ENCODE peak calls at places on chromosome 9, in nine cellular contexts. One of them, this sample, is unnamed.

GRCh38 chr9:33130501-33130900 is 36.6 kb downstream of the B4GALT1 start:
- DNase-seq in T follicular helper cell: no peak
- DNase-seq in colonic mucosa: no peak
- DNase-seq in iris pigment epithelial cell: peak; percentile 85
- DNase-seq in HuH-7: no peak
- DNase-seq in AG10803: peak; percentile 40
- DNase-seq in NCI-H524: no peak
- DNase-seq in hypothalamus: no peak
- DNase-seq in T1000: no peak
- DNase-seq in this sample: no peak

GRCh38 chr9:5554254-5554653 is 43.9 kb downstream of the PDCD1LG2 start:
- DNase-seq in NCI-H524: no peak
- DNase-seq in colonic mucosa: no peak
- DNase-seq in hypothalamus: no peak
- DNase-seq in T follicular helper cell: no peak
- DNase-seq in iris pigment epithelial cell: no peak
- DNase-seq in AG10803: no peak
- DNase-seq in T1000: no peak
- DNase-seq in HuH-7: no peak
- DNase-seq in this sample: no peak

GRCh38 chr9:38103340-38103739 is 34.3 kb upstream of the SHB start:
- DNase-seq in T follicular helper cell: no peak
- DNase-seq in NCI-H524: no peak
- DNase-seq in AG10803: no peak
- DNase-seq in iris pigment epithelial cell: no peak
- DNase-seq in T1000: no peak
- DNase-seq in colonic mucosa: no peak
- DNase-seq in hypothalamus: no peak
- DNase-seq in HuH-7: no peak
- DNase-seq in this sample: no peak

GRCh38 chr9:86531273-86531672 is 177.1 kb upstream of the TUT7 start:
- DNase-seq in hypothalamus: no peak
- DNase-seq in iris pigment epithelial cell: no peak
- DNase-seq in colonic mucosa: no peak
- DNase-seq in HuH-7: no peak
- DNase-seq in T follicular helper cell: no peak
- DNase-seq in AG10803: peak; percentile 95
- DNase-seq in T1000: no peak
- DNase-seq in NCI-H524: no peak
- DNase-seq in this sample: no peak

GRCh38 chr9:89444212-89444611 is 53.7 kb downstream of the SEMA4D start:
- DNase-seq in T1000: no peak
- DNase-seq in hypothalamus: no peak
- DNase-seq in HuH-7: no peak
- DNase-seq in colonic mucosa: no peak
- DNase-seq in T follicular helper cell: peak; percentile 70
- DNase-seq in NCI-H524: no peak
- DNase-seq in iris pigment epithelial cell: no peak
- DNase-seq in AG10803: no peak
- DNase-seq in this sample: no peak

GRCh38 chr9:116466289-116467012 is 220.7 kb upstream of the TRIM32 start:
- DNase-seq in T1000: no peak
- DNase-seq in T follicular helper cell: no peak
- DNase-seq in hypothalamus: no peak
- DNase-seq in colonic mucosa: no peak
- DNase-seq in iris pigment epithelial cell: no peak
- DNase-seq in NCI-H524: no peak
- DNase-seq in AG10803: no peak
- DNase-seq in HuH-7: no peak
- DNase-seq in this sample: no peak

GRCh38 chr9:31824860-31825259 is 559.6 kb upstream of the ACO1 start:
- DNase-seq in T1000: no peak
- DNase-seq in NCI-H524: no peak
- DNase-seq in T follicular helper cell: no peak
- DNase-seq in AG10803: no peak
- DNase-seq in HuH-7: peak; percentile 48
- DNase-seq in colonic mucosa: no peak
- DNase-seq in hypothalamus: no peak
- DNase-seq in iris pigment epithelial cell: no peak
- DNase-seq in this sample: no peak

GRCh38 chr9:132443951-132444615 is 34.1 kb downstream of the CFAP77 start:
- DNase-seq in HuH-7: no peak
- DNase-seq in colonic mucosa: no peak
- DNase-seq in iris pigment epithelial cell: no peak
- DNase-seq in T follicular helper cell: no peak
- DNase-seq in T1000: no peak
- DNase-seq in NCI-H524: no peak
- DNase-seq in hypothalamus: no peak
- DNase-seq in AG10803: no peak
- DNase-seq in this sample: no peak

GRCh38 chr9:85414399-85414798 is 327.4 kb downstream of the AGTPBP1 start:
- DNase-seq in HuH-7: no peak
- DNase-seq in colonic mucosa: no peak
- DNase-seq in iris pigment epithelial cell: no peak
- DNase-seq in AG10803: no peak
- DNase-seq in T follicular helper cell: no peak
- DNase-seq in T1000: no peak
- DNase-seq in hypothalamus: no peak
- DNase-seq in NCI-H524: no peak
- DNase-seq in this sample: no peak

GRCh38 chr9:123225995-123226394 is 42.4 kb downstream of the STRBP start:
- DNase-seq in HuH-7: no peak
- DNase-seq in AG10803: peak; percentile 3
- DNase-seq in T1000: no peak
- DNase-seq in T follicular helper cell: no peak
- DNase-seq in iris pigment epithelial cell: peak; percentile 13
- DNase-seq in NCI-H524: no peak
- DNase-seq in hypothalamus: no peak
- DNase-seq in colonic mucosa: no peak
- DNase-seq in this sample: no peak

GRCh38 chr9:71819115-71819739 is 50.9 kb upstream of the CEMIP2 start:
- DNase-seq in AG10803: peak; percentile 39
- DNase-seq in colonic mucosa: peak; percentile 53
- DNase-seq in NCI-H524: no peak
- DNase-seq in HuH-7: no peak
- DNase-seq in hypothalamus: no peak
- DNase-seq in T1000: no peak
- DNase-seq in iris pigment epithelial cell: peak; percentile 31
- DNase-seq in T follicular helper cell: peak; percentile 33
- DNase-seq in this sample: peak; percentile 44

GRCh38 chr9:11874414-11874813 is 818.8 kb upstream of the TYRP1 start:
- DNase-seq in T follicular helper cell: no peak
- DNase-seq in hypothalamus: no peak
- DNase-seq in T1000: no peak
- DNase-seq in HuH-7: no peak
- DNase-seq in AG10803: no peak
- DNase-seq in NCI-H524: no peak
- DNase-seq in colonic mucosa: no peak
- DNase-seq in iris pigment epithelial cell: no peak
- DNase-seq in this sample: no peak

GRCh38 chr9:97501972-97502221 is 431 bp downstream of the TMOD1 start:
- DNase-seq in T1000: no peak
- DNase-seq in T follicular helper cell: no peak
- DNase-seq in colonic mucosa: no peak
- DNase-seq in iris pigment epithelial cell: no peak
- DNase-seq in HuH-7: no peak
- DNase-seq in hypothalamus: no peak
- DNase-seq in AG10803: no peak
- DNase-seq in NCI-H524: no peak
- DNase-seq in this sample: no peak

GRCh38 chr9:127303830-127304229 is 39.3 kb downstream of the GARNL3 start:
- DNase-seq in hypothalamus: no peak
- DNase-seq in NCI-H524: no peak
- DNase-seq in colonic mucosa: no peak
- DNase-seq in T1000: no peak
- DNase-seq in T follicular helper cell: no peak
- DNase-seq in HuH-7: no peak
- DNase-seq in iris pigment epithelial cell: no peak
- DNase-seq in AG10803: no peak
- DNase-seq in this sample: no peak

GRCh38 chr9:80509358-80509757 is 937.6 kb downstream of the TLE4 start:
- DNase-seq in T1000: no peak
- DNase-seq in T follicular helper cell: no peak
- DNase-seq in hypothalamus: no peak
- DNase-seq in HuH-7: no peak
- DNase-seq in colonic mucosa: no peak
- DNase-seq in iris pigment epithelial cell: no peak
- DNase-seq in NCI-H524: no peak
- DNase-seq in AG10803: no peak
- DNase-seq in this sample: no peak

GRCh38 chr9:109307380-109308240 is 13.2 kb downstream of the EPB41L4B start:
- DNase-seq in colonic mucosa: peak; percentile 90
- DNase-seq in HuH-7: peak; percentile 85
- DNase-seq in AG10803: no peak
- DNase-seq in NCI-H524: no peak
- DNase-seq in hypothalamus: no peak
- DNase-seq in T follicular helper cell: no peak
- DNase-seq in T1000: no peak
- DNase-seq in iris pigment epithelial cell: no peak
- DNase-seq in this sample: no peak

GRCh38 chr9:34501889-34502425 is 20.8 kb downstream of the ENHO start:
- DNase-seq in HuH-7: no peak
- DNase-seq in colonic mucosa: no peak
- DNase-seq in hypothalamus: peak; percentile 99
- DNase-seq in T1000: no peak
- DNase-seq in iris pigment epithelial cell: peak; percentile 33
- DNase-seq in AG10803: peak; percentile 84
- DNase-seq in NCI-H524: no peak
- DNase-seq in T follicular helper cell: no peak
- DNase-seq in this sample: no peak

GRCh38 chr9:22210936-22211335 is 201.8 kb upstream of the CDKN2B start:
- DNase-seq in HuH-7: no peak
- DNase-seq in NCI-H524: no peak
- DNase-seq in T follicular helper cell: no peak
- DNase-seq in hypothalamus: no peak
- DNase-seq in T1000: no peak
- DNase-seq in AG10803: no peak
- DNase-seq in iris pigment epithelial cell: no peak
- DNase-seq in colonic mucosa: no peak
- DNase-seq in this sample: no peak

GRCh38 chr9:134045841-134046544 is 20.7 kb downstream of the BRD3OS start:
- DNase-seq in colonic mucosa: no peak
- DNase-seq in T1000: no peak
- DNase-seq in HuH-7: no peak
- DNase-seq in hypothalamus: no peak
- DNase-seq in AG10803: no peak
- DNase-seq in T follicular helper cell: no peak
- DNase-seq in iris pigment epithelial cell: no peak
- DNase-seq in NCI-H524: no peak
- DNase-seq in this sample: no peak

GRCh38 chr9:126500600-126501382 is 112.9 kb upstream of the LMX1B start:
- DNase-seq in hypothalamus: peak; percentile 67
- DNase-seq in T follicular helper cell: peak; percentile 48
- DNase-seq in HuH-7: peak; percentile 97
- DNase-seq in NCI-H524: peak; percentile 78
- DNase-seq in iris pigment epithelial cell: peak; percentile 69
- DNase-seq in T1000: peak; percentile 57
- DNase-seq in colonic mucosa: peak; percentile 63
- DNase-seq in AG10803: peak; percentile 61
- DNase-seq in this sample: no peak

GRCh38 chr9:94168203-94169000 is 84.1 kb downstream of the PTPDC1 start:
- DNase-seq in T follicular helper cell: no peak
- DNase-seq in NCI-H524: no peak
- DNase-seq in AG10803: peak; percentile 24
- DNase-seq in colonic mucosa: no peak
- DNase-seq in hypothalamus: no peak
- DNase-seq in iris pigment epithelial cell: peak; percentile 41
- DNase-seq in T1000: no peak
- DNase-seq in HuH-7: no peak
- DNase-seq in this sample: no peak

GRCh38 chr9:109497193-109498165 is 628 bp downstream of the PTPN3 start:
- DNase-seq in hypothalamus: no peak
- DNase-seq in colonic mucosa: peak; percentile 66
- DNase-seq in AG10803: no peak
- DNase-seq in iris pigment epithelial cell: no peak
- DNase-seq in T follicular helper cell: no peak
- DNase-seq in HuH-7: no peak
- DNase-seq in T1000: no peak
- DNase-seq in NCI-H524: peak; percentile 82
- DNase-seq in this sample: peak; percentile 21

GRCh38 chr9:137108608-137109249 is 5.8 kb downstream of the DPP7 start:
- DNase-seq in HuH-7: no peak
- DNase-seq in T follicular helper cell: no peak
- DNase-seq in AG10803: no peak
- DNase-seq in colonic mucosa: no peak
- DNase-seq in iris pigment epithelial cell: no peak
- DNase-seq in hypothalamus: no peak
- DNase-seq in NCI-H524: no peak
- DNase-seq in T1000: no peak
- DNase-seq in this sample: no peak

GRCh38 chr9:13480688-13481087 is 201.2 kb upstream of the MPDZ start:
- DNase-seq in iris pigment epithelial cell: no peak
- DNase-seq in hypothalamus: no peak
- DNase-seq in T follicular helper cell: no peak
- DNase-seq in NCI-H524: no peak
- DNase-seq in colonic mucosa: no peak
- DNase-seq in T1000: no peak
- DNase-seq in HuH-7: no peak
- DNase-seq in AG10803: peak; percentile 80
- DNase-seq in this sample: no peak

GRCh38 chr9:4126184-4126865 is 173.5 kb downstream of the GLIS3 start:
- DNase-seq in NCI-H524: no peak
- DNase-seq in hypothalamus: no peak
- DNase-seq in T follicular helper cell: no peak
- DNase-seq in colonic mucosa: no peak
- DNase-seq in HuH-7: no peak
- DNase-seq in T1000: no peak
- DNase-seq in AG10803: peak; percentile 87
- DNase-seq in iris pigment epithelial cell: peak; percentile 89
- DNase-seq in this sample: peak; percentile 7

GRCh38 chr9:34145165-34145564 is 18.7 kb upstream of the DCAF12 start:
- DNase-seq in NCI-H524: no peak
- DNase-seq in AG10803: peak; percentile 15
- DNase-seq in hypothalamus: no peak
- DNase-seq in T follicular helper cell: no peak
- DNase-seq in colonic mucosa: no peak
- DNase-seq in iris pigment epithelial cell: peak; percentile 28
- DNase-seq in HuH-7: no peak
- DNase-seq in T1000: no peak
- DNase-seq in this sample: no peak

GRCh38 chr9:79134654-79135053 is 437.1 kb upstream of the TLE4 start:
- DNase-seq in T follicular helper cell: no peak
- DNase-seq in T1000: peak; percentile 3
- DNase-seq in AG10803: peak; percentile 58
- DNase-seq in NCI-H524: peak; percentile 8
- DNase-seq in iris pigment epithelial cell: peak; percentile 47
- DNase-seq in hypothalamus: no peak
- DNase-seq in HuH-7: no peak
- DNase-seq in colonic mucosa: no peak
- DNase-seq in this sample: no peak

GRCh38 chr9:126673689-126674364 is 60.1 kb downstream of the LMX1B start:
- DNase-seq in hypothalamus: no peak
- DNase-seq in colonic mucosa: no peak
- DNase-seq in T1000: no peak
- DNase-seq in NCI-H524: no peak
- DNase-seq in iris pigment epithelial cell: peak; percentile 20
- DNase-seq in AG10803: no peak
- DNase-seq in T follicular helper cell: no peak
- DNase-seq in HuH-7: no peak
- DNase-seq in this sample: no peak

GRCh38 chr9:84705128-84705527 is 35.6 kb downstream of the NTRK2 start:
- DNase-seq in HuH-7: no peak
- DNase-seq in iris pigment epithelial cell: no peak
- DNase-seq in NCI-H524: no peak
- DNase-seq in AG10803: no peak
- DNase-seq in T1000: no peak
- DNase-seq in T follicular helper cell: no peak
- DNase-seq in hypothalamus: no peak
- DNase-seq in colonic mucosa: no peak
- DNase-seq in this sample: no peak

GRCh38 chr9:87336407-87336806 is 161.3 kb upstream of the DAPK1 start:
- DNase-seq in HuH-7: peak; percentile 36
- DNase-seq in AG10803: peak; percentile 50
- DNase-seq in iris pigment epithelial cell: no peak
- DNase-seq in colonic mucosa: no peak
- DNase-seq in T1000: no peak
- DNase-seq in T follicular helper cell: no peak
- DNase-seq in NCI-H524: peak; percentile 11
- DNase-seq in hypothalamus: no peak
- DNase-seq in this sample: no peak

GRCh38 chr9:12847591-12847990 is 72.8 kb downstream of the LURAP1L start:
- DNase-seq in NCI-H524: no peak
- DNase-seq in HuH-7: no peak
- DNase-seq in iris pigment epithelial cell: peak; percentile 35
- DNase-seq in hypothalamus: no peak
- DNase-seq in T follicular helper cell: no peak
- DNase-seq in T1000: no peak
- DNase-seq in AG10803: no peak
- DNase-seq in colonic mucosa: no peak
- DNase-seq in this sample: no peak